ENCODE peak calls at places on chromosomes 5 and 9, in five cellular contexts. One of them, this sample, is unnamed.

GRCh38 chr5:3197699-3198098 is 397.9 kb upstream of the IRX1 start:
- DNase-seq in IMR-90: no peak
- DNase-seq in psoas muscle: no peak
- DNase-seq in spleen: no peak
- DNase-seq in tibial artery: no peak
- DNase-seq in this sample: peak; percentile 1

GRCh38 chr9:12595400-12595799 is 97.8 kb upstream of the TYRP1 start:
- DNase-seq in tibial artery: no peak
- DNase-seq in psoas muscle: no peak
- DNase-seq in spleen: no peak
- DNase-seq in IMR-90: no peak
- DNase-seq in this sample: peak; percentile 33

GRCh38 chr9:122216798-122217418 is 11.8 kb downstream of the LHX6 start:
- DNase-seq in psoas muscle: no peak
- DNase-seq in IMR-90: no peak
- DNase-seq in spleen: no peak
- DNase-seq in tibial artery: no peak
- DNase-seq in this sample: no peak

GRCh38 chr5:122091942-122092600 is 14.0 kb upstream of the LOX start:
- DNase-seq in IMR-90: peak; percentile 77
- DNase-seq in psoas muscle: no peak
- DNase-seq in tibial artery: no peak
- DNase-seq in spleen: no peak
- DNase-seq in this sample: peak; percentile 59

GRCh38 chr5:140408750-140409241 is 7.2 kb downstream of the ANKHD1 start:
- DNase-seq in IMR-90: no peak
- DNase-seq in psoas muscle: no peak
- DNase-seq in spleen: no peak
- DNase-seq in tibial artery: no peak
- DNase-seq in this sample: peak; percentile 63

GRCh38 chr5:44821164-44821563 is 12.4 kb downstream of the MRPS30 start:
- DNase-seq in psoas muscle: no peak
- DNase-seq in spleen: no peak
- DNase-seq in IMR-90: no peak
- DNase-seq in tibial artery: no peak
- DNase-seq in this sample: no peak

GRCh38 chr9:113511047-113511521 is 47.6 kb downstream of the RGS3 start:
- DNase-seq in psoas muscle: no peak
- DNase-seq in spleen: peak; percentile 82
- DNase-seq in IMR-90: no peak
- DNase-seq in tibial artery: no peak
- DNase-seq in this sample: no peak

GRCh38 chr5:107570805-107571531 is 99.8 kb downstream of the EFNA5 start:
- DNase-seq in psoas muscle: peak; percentile 43
- DNase-seq in IMR-90: no peak
- DNase-seq in spleen: no peak
- DNase-seq in tibial artery: no peak
- DNase-seq in this sample: peak; percentile 35

GRCh38 chr5:74539986-74540385 is 100.5 kb downstream of the ENC1 start:
- DNase-seq in IMR-90: peak; percentile 41
- DNase-seq in spleen: no peak
- DNase-seq in tibial artery: no peak
- DNase-seq in psoas muscle: no peak
- DNase-seq in this sample: no peak

GRCh38 chr5:14417232-14417730 is 164.3 kb upstream of the OTULINL start:
- DNase-seq in IMR-90: peak; percentile 71
- DNase-seq in psoas muscle: no peak
- DNase-seq in spleen: no peak
- DNase-seq in tibial artery: no peak
- DNase-seq in this sample: no peak

DNA sequence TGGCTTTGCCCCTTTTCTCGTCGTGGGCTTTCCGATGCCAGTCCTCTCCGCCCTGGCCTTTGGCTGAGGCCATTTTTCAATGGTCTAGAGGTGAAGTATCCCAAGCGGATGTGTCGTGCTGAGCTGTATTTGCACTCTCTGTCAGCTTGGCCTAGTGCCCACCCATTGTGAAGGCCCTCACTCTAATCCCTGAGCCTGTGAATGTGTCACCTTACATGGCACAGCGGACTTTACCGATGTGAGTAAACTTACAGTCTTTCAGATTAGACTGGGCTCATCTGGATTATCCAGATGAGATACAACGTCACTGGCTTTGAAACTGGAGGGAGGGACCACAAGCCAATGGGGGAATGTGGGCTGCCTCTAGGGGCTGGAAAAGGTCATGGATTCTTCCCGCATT is 138.8 kb upstream of the GAS1 start:
- DNase-seq in psoas muscle: no peak
- DNase-seq in spleen: no peak
- DNase-seq in IMR-90: no peak
- DNase-seq in tibial artery: no peak
- DNase-seq in this sample: no peak
- H3K4me3 ChIP-seq in psoas muscle: no peak overlapping the region
- H3K4me3 ChIP-seq in spleen: no peak overlapping the region
- H3K4me3 ChIP-seq in IMR-90: no peak overlapping the region
- H3K4me3 ChIP-seq in tibial artery: no peak overlapping the region
- H3K4me3 ChIP-seq in this sample: no peak overlapping the region

GRCh38 chr9:1051286-1052118 is 1.3 kb downstream of the DMRT2 start:
- DNase-seq in psoas muscle: peak; percentile 47
- DNase-seq in spleen: no peak
- DNase-seq in tibial artery: no peak
- DNase-seq in IMR-90: no peak
- DNase-seq in this sample: peak; percentile 27
- TF ChIP-seq CTCF in psoas muscle: peak; percentile 20
- TF ChIP-seq CTCF in spleen: no peak
- TF ChIP-seq CTCF in tibial artery: no peak
- TF ChIP-seq CTCF in IMR-90: no peak
- TF ChIP-seq CTCF in this sample: peak; percentile 67

DNA sequence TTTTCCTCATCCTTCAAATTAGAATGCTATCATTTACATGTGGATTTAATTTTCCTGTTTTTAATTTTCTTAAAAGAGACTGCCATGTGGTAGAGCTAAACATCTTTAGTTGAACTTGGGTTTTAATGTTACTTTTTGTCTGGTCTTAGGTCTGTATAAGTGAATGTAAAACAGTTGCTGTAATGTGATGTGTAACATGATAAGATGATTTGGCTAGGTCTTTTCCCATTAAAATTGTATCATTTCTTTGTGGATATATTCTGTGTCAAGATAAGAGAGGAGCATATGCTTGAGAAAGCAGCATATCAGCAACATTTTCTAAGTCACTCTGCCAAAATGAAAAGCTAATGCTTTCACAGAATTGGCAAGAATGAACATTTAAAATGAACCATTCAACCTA is 18.5 kb downstream of the TMEM167A start:
- DNase-seq in tibial artery: no peak
- DNase-seq in IMR-90: no peak
- DNase-seq in psoas muscle: no peak
- DNase-seq in spleen: no peak
- DNase-seq in this sample: no peak
- H3K36me3 ChIP-seq in tibial artery: peaks cover 10% of the 10 kb centered on the region
- H3K36me3 ChIP-seq in IMR-90: peaks cover 13% of the 10 kb centered on the region
- H3K36me3 ChIP-seq in psoas muscle: peaks cover 3% of the 10 kb centered on the region
- H3K36me3 ChIP-seq in spleen: peaks cover 6% of the 10 kb centered on the region
- H3K36me3 ChIP-seq in this sample: peaks cover 2% of the 10 kb centered on the region

GRCh38 chr5:369151-369939 is 47.8 kb downstream of the AHRR start:
- DNase-seq in psoas muscle: no peak
- DNase-seq in IMR-90: peak; percentile 63
- DNase-seq in tibial artery: peak; percentile 47
- DNase-seq in spleen: peak; percentile 71
- DNase-seq in this sample: no peak

GRCh38 chr5:367358-368130 is 46.0 kb downstream of the AHRR start:
- DNase-seq in psoas muscle: no peak
- DNase-seq in tibial artery: peak; percentile 44
- DNase-seq in spleen: peak; percentile 56
- DNase-seq in IMR-90: no peak
- DNase-seq in this sample: no peak

GRCh38 chr5:366541-367357 is 45.2 kb downstream of the AHRR start:
- DNase-seq in psoas muscle: no peak
- DNase-seq in spleen: peak; percentile 16
- DNase-seq in IMR-90: no peak
- DNase-seq in tibial artery: peak; percentile 17
- DNase-seq in this sample: no peak

GRCh38 chr5:370311-370958 is 48.9 kb downstream of the AHRR start:
- DNase-seq in spleen: peak; percentile 31
- DNase-seq in psoas muscle: no peak
- DNase-seq in tibial artery: peak; percentile 44
- DNase-seq in IMR-90: no peak
- DNase-seq in this sample: no peak

DNA sequence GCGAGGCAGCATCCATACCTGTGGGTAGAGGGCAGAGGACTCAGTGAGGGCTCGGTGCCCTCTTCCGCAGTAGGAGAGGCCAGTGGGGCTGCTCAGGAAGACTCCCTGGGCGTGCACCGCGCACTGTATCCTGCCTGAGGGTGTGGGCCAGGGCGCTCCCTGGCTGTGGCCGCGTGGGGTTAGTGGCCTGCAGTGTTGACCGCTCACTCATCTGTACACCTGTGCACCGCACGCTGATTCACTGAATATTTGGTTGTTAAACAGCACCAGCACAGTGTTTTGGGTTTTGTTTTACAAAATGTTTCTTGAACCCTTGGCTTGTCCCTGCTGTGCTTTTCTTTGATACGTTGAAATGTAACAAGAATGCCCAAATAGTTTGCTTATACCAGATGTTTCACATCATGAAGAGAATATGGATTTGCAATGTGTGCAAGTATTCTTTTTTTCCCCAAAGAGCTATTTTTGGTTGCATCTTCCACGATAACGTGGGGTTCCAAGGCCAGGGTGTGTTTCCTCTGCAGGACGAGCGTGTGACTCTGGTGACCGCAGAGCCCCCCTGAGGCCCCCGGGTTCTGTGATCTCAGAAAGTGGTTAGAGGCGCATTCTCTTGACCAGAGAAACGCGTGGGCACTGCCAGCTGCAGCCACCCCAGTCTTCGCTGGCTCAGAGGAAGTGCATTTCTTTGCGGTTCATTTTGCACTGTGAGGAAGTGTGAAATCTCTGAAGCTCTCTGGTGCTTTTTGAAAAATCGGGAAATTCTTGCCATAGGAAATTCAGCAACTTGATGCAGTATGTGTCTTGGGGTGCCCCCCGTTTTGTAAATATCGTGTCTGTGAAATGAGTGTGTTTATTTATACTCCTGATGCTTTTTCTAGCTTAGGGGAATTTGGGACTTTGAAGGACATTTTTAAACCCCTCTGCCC is 46.9 kb downstream of the AHRR start:
- DNase-seq in spleen: peak; percentile 78
- DNase-seq in tibial artery: peak; percentile 56
- DNase-seq in IMR-90: peak; percentile 98
- DNase-seq in psoas muscle: no peak
- DNase-seq in this sample: no peak
- H3K4me3 ChIP-seq in spleen: no peak overlapping the region
- H3K4me3 ChIP-seq in tibial artery: no peak overlapping the region
- H3K4me3 ChIP-seq in IMR-90: no peak overlapping the region
- H3K4me3 ChIP-seq in psoas muscle: no peak overlapping the region
- H3K4me3 ChIP-seq in this sample: no peak overlapping the region

GRCh38 chr9:116859763-116860162 is 172.7 kb downstream of the TRIM32 start:
- DNase-seq in psoas muscle: no peak
- DNase-seq in tibial artery: no peak
- DNase-seq in IMR-90: no peak
- DNase-seq in spleen: no peak
- DNase-seq in this sample: peak; percentile 91
- TF ChIP-seq CTCF in psoas muscle: no peak
- TF ChIP-seq CTCF in tibial artery: no peak
- TF ChIP-seq CTCF in IMR-90: no peak
- TF ChIP-seq CTCF in spleen: no peak
- TF ChIP-seq CTCF in this sample: peak; percentile 26

GRCh38 chr5:113068559-113068958 is 92.0 kb downstream of the DCP2 start:
- DNase-seq in spleen: no peak
- DNase-seq in IMR-90: peak; percentile 82
- DNase-seq in psoas muscle: no peak
- DNase-seq in tibial artery: no peak
- DNase-seq in this sample: no peak
- H3K36me3 ChIP-seq in spleen: no peaks in the 10 kb centered on the region
- H3K36me3 ChIP-seq in IMR-90: peaks cover 35% of the 10 kb centered on the region
- H3K36me3 ChIP-seq in psoas muscle: peaks cover 5% of the 10 kb centered on the region
- H3K36me3 ChIP-seq in tibial artery: peaks cover 9% of the 10 kb centered on the region
- H3K36me3 ChIP-seq in this sample: peaks cover 33% of the 10 kb centered on the region

DNA sequence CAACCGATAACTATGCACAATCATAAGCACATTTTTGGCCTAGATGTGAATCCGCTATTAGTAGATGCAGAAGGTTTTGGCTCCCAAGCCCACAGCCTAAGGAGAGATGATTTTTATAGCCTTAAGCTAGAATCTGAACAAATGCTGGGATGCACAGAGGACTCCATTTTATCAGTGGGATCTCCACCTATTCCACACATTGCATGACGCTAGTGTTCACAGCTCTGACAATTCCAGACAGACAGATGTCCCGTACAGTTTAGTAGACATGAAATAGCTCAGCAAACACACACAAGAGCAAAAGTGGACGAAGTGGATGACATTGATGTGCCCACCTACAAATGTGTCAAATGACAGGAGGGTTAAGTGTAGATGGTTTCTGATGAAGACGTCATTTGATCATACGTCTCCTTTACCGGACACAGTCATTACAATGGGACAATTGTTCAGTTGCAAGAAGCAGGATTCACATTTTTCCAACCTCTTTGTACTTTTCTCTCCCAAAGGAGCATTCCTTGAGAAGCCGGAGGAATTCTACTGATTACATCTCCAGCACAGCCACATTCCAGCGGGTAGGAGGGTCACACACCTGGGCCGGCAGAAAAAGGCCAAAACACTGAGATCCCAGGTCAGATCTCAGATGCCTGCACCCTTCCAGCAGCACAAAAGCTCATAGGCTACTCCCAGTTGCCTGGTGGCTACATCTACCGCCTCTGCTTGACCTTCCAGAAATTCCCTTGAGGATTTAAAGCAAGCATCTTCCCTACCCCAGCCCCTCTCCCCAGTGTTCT is 202.4 kb downstream of the SLIT3 start:
- DNase-seq in psoas muscle: no peak
- DNase-seq in spleen: no peak
- DNase-seq in IMR-90: no peak
- DNase-seq in tibial artery: no peak
- DNase-seq in this sample: no peak
- H3K4me3 ChIP-seq in psoas muscle: no peak overlapping the region
- H3K4me3 ChIP-seq in spleen: no peak overlapping the region
- H3K4me3 ChIP-seq in IMR-90: no peak overlapping the region
- H3K4me3 ChIP-seq in tibial artery: no peak overlapping the region
- H3K4me3 ChIP-seq in this sample: no peak overlapping the region

DNA sequence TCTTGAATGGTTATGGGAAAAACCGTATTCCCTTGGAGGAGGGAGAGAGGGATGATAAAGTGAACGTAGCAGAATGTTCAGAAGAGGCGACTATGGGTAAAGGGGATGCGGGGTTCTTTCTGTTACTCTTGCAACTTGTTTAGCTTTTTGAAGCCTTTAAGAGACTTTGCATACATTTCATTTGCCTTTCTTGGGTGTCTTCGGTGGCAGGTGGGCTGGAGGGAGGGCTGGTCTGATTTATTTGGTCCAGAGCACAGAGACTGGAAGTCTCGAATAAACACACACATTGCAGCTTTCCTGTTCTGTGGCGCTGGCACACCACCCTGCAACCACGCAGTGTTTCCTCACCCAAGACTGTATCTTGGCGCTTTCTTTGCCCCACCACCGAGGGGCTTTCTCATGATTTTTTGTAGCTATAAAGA is 23.2 kb downstream of the TTF1 start:
- DNase-seq in IMR-90: no peak
- DNase-seq in spleen: peak; percentile 84
- DNase-seq in tibial artery: no peak
- DNase-seq in psoas muscle: no peak
- DNase-seq in this sample: no peak
- TF ChIP-seq CTCF in IMR-90: no peak
- TF ChIP-seq CTCF in spleen: no peak
- TF ChIP-seq CTCF in tibial artery: no peak
- TF ChIP-seq CTCF in psoas muscle: no peak
- TF ChIP-seq CTCF in this sample: no peak